ENCODE peak calls at places on chromosome 20, in four cellular contexts. K is effector memory CD4-positive, alpha-beta T cell; Y is CD8-positive, alpha-beta T cell; F is left ventricle myocardium inferior. G is an unnamed sample. For H3K36me3, the result is how much of the 10 kb centered on the place peaks cover.

GRCh38 chr20:420169-420620 is 12.1 kb downstream of the RBCK1 start:
- DNase-seq in K (no peak), Y (no peak), F (no peak), G (peak)

GRCh38 chr20:59010995-59011873 is 4.2 kb upstream of the CTSZ start:
- DNase-seq in Y (no peak), F (no peak), K (no peak), G (peak)

GRCh38 chr20:5504061-5504739 is 187.4 kb upstream of the PROKR2 start:
- DNase-seq in Y (no peak), K (no peak), F (peak), G (peak)

GRCh38 chr20:51525241-51526104 is 17.0 kb downstream of the NFATC2 start:
- DNase-seq in Y (peak), K (peak), F (no peak), G (peak)

GRCh38 chr20:60117040-60117439 is 158.8 kb downstream of the CDH26 start:
- DNase-seq in Y (no peak), F (no peak), K (no peak), G (no peak)

GRCh38 chr20:25750765-25751696 is 54.4 kb upstream of the ZNF337 start:
- DNase-seq in K (peak), Y (peak), F (peak), G (peak)

GRCh38 chr20:20741067-20742045 is 28.9 kb upstream of the RALGAPA2 start:
- DNase-seq in Y (no peak), K (no peak), F (no peak), G (no peak)

GRCh38 chr20:17530716-17531536 is at the start of gene BFSP1:
- DNase-seq in F (peak), Y (peak), K (peak), G (peak)

GRCh38 chr20:49594143-49594928 is 26.4 kb upstream of the PTGIS start:
- DNase-seq in K (peak), F (peak), Y (no peak), G (peak)

GRCh38 chr20:444862-445426 is 17.4 kb downstream of the TBC1D20 start:
- DNase-seq in K (no peak), Y (no peak), F (no peak), G (no peak)

GRCh38 chr20:20530428-20531151 is 162.7 kb downstream of the INSM1 start:
- DNase-seq in K (no peak), F (no peak), Y (no peak), G (no peak)

GRCh38 chr20:25039697-25040437 is 18.1 kb downstream of the ACSS1 start:
- DNase-seq in F (peak), K (no peak), Y (no peak), G (peak)

GRCh38 chr20:1718604-1719384 is 61.2 kb upstream of the SIRPG start:
- DNase-seq in F (no peak), K (no peak), Y (no peak), G (no peak)

GRCh38 chr20:53216856-53217576 is 244.9 kb downstream of the TSHZ2 start:
- DNase-seq in F (peak), Y (peak), K (peak), G (peak)

GRCh38 chr20:23086056-23086551 is at the start of gene CD93:
- DNase-seq in F (no peak), K (no peak), Y (no peak), G (peak)

GRCh38 chr20:19966840-19967239 is 50.3 kb upstream of the NAA20 start:
- DNase-seq in Y (no peak), K (no peak), F (no peak), G (no peak)

GRCh38 chr20:43761396-43762340 is 34.9 kb upstream of the GTSF1L start:
- DNase-seq in K (no peak), F (no peak), Y (no peak), G (no peak)

GRCh38 chr20:47276251-47276650 is 80.2 kb downstream of the ZMYND8 start:
- DNase-seq in K (no peak), F (no peak), Y (no peak), G (no peak)

GRCh38 chr20:47273591-47274235 is 82.8 kb downstream of the ZMYND8 start:
- DNase-seq in F (no peak), K (no peak), Y (no peak), G (no peak)

GRCh38 chr20:47274449-47275108 is 81.9 kb downstream of the ZMYND8 start:
- DNase-seq in Y (no peak), F (no peak), K (no peak), G (no peak)

GRCh38 chr20:47276856-47277541 is 79.5 kb downstream of the ZMYND8 start:
- DNase-seq in Y (no peak), F (peak), K (no peak), G (peak)

DNA sequence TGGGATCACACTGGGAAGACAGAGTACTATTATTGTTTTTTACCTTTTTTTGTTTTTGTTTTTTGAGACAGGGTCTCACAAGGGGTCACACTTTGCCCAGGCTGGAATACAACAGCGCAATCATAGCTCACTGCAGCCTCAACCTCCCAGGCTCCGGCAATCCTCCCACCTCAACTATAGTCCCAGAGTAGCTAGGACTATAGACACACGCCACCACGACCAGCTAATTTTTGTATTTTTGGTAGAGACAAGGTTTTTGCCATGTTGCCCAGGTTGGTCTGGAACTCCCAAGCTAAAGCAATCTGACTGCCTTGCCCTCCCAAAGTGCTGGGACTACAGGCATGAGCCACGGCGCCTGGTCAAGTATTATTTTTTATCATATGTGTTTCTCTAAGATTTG is 81.0 kb downstream of the ZMYND8 start:
- DNase-seq in F (no peak), K (no peak), Y (no peak), G (no peak)
- H3K36me3 ChIP-seq in F (under half), K (under half), Y (under half), G (under half)

GRCh38 chr20:32966382-32966781 is 37.9 kb downstream of the SUN5 start:
- DNase-seq in Y (no peak), F (no peak), K (no peak), G (no peak)
- H3K27ac ChIP-seq in Y (peak), F (no peak), K (peak), G (no peak)

GRCh38 chr20:38757145-38757800 is 9.0 kb downstream of the ACTR5 start:
- DNase-seq in Y (no peak), K (no peak), F (no peak), G (no peak)
- H3K36me3 ChIP-seq in Y (under half), K (half or more), F (half or more), G (under half)

DNA sequence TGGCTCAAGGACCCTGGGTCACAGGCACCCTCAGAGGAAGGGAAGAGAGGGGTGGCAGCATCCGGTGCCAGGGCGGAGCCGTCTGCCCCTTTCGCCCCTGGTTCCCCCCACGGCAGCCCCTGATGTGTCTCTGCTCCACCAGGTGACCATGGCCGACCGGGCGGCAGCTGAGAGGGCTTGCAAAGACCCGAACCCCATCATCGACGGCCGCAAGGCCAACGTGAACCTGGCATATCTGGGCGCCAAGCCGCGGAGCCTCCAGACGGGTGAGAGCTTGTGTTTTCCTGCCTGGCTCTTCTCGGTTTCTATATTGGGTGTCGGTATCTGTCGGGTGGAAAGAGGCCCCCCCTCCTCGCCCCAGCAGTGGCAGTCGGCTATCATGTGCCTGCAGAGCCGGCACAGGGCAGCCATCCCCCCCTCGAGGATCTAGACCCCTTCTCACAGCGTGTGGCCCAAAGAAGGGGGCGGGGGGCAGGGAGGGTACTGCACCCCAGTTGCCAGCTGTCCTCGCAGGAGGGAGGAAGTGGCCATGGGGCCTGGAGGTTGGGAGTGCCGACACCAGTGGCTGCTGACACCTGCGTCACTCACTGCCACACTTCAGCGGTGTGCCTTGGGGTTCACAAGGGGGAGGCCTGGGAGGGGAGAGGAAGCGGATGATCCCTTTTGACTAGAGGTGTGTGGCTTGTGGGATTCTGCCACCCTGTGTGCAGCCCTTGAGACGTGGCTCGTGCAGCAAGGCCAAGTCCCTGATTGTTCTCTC is 1.5 kb downstream of the RBM38 start:
- DNase-seq in F (peak), Y (peak), K (peak), G (peak)
- H3K27ac ChIP-seq in F (peak), Y (peak), K (peak), G (no peak)

GRCh38 chr20:35008411-35009342 is 53.0 kb downstream of the MYH7B start:
- DNase-seq in Y (no peak), F (no peak), K (no peak), G (peak)

GRCh38 chr20:35010405-35011192 is 54.9 kb downstream of the MYH7B start:
- DNase-seq in K (no peak), F (no peak), Y (no peak), G (peak)

GRCh38 chr20:35007891-35008290 is 52.2 kb downstream of the MYH7B start:
- DNase-seq in F (no peak), K (no peak), Y (no peak), G (peak)

GRCh38 chr20:35011589-35012226 is 56.0 kb downstream of the MYH7B start:
- DNase-seq in F (no peak), Y (no peak), K (no peak), G (no peak)

GRCh38 chr20:35009665-35010328 is 54.1 kb downstream of the MYH7B start:
- DNase-seq in F (no peak), Y (no peak), K (no peak), G (no peak)
- H3K36me3 ChIP-seq in F (half or more), Y (half or more), K (half or more), G (under half)

G was measured in aorta.